ENCODE peak calls at places on chromosomes 5 and 9, in five cellular contexts. B is tibial artery, V is hepatocyte, A is left lung, S is heart left ventricle. C is an unnamed sample. For H3K4me1, the result is how much of the 10 kb centered on the place peaks cover.

GRCh38 chr5:35294017-35294416 is 63.7 kb upstream of the PRLR start:
- DNase-seq in B (no peak), V (no peak), S (no peak), A (no peak), C (no peak)

GRCh38 chr5:10306806-10307205 is 896 bp downstream of the CMBL start:
- DNase-seq in V (no peak), S (no peak), B (no peak), A (no peak), C (no peak)

GRCh38 chr9:136743639-136744211 is 985 bp upstream of the LCN10 start:
- DNase-seq in B (no peak), V (no peak), A (peak), S (no peak), C (no peak)

GRCh38 chr5:34499001-34499734 is 157.0 kb upstream of the RAI14 start:
- DNase-seq in V (peak), S (no peak), B (no peak), A (no peak), C (peak)

GRCh38 chr9:121303456-121304451 is 35.8 kb downstream of the GSN start:
- DNase-seq in A (no peak), V (no peak), S (no peak), B (peak), C (peak)

GRCh38 chr5:119470105-119470763 is 17.9 kb downstream of the HSD17B4 start:
- DNase-seq in S (no peak), B (no peak), A (no peak), V (no peak), C (no peak)

GRCh38 chr5:96433066-96433447 is at the start of gene PCSK1:
- DNase-seq in V (no peak), S (no peak), A (no peak), B (no peak), C (no peak)

GRCh38 chr5:114789773-114790402 is 379.8 kb downstream of the TRIM36 start:
- DNase-seq in A (no peak), B (no peak), V (peak), S (no peak), C (no peak)

GRCh38 chr5:61275841-61276240 is 56.2 kb upstream of the ZSWIM6 start:
- DNase-seq in S (peak), B (peak), A (peak), V (no peak), C (peak)

GRCh38 chr5:39578887-39579497 is 154.2 kb upstream of the DAB2 start:
- DNase-seq in B (no peak), V (peak), A (no peak), S (no peak), C (no peak)
- TF ChIP-seq CTCF in B (peak), V (peak), A (peak), S (peak), C (peak)

GRCh38 chr5:148909766-148910165 is 83.4 kb downstream of the ADRB2 start:
- DNase-seq in A (no peak), B (no peak), V (no peak), S (no peak), C (no peak)

GRCh38 chr5:148911386-148911785 is 85.0 kb downstream of the ADRB2 start:
- DNase-seq in B (no peak), A (no peak), V (no peak), S (no peak), C (no peak)

GRCh38 chr5:148912146-148912545 is 85.7 kb downstream of the ADRB2 start:
- DNase-seq in S (no peak), A (no peak), B (no peak), V (no peak), C (no peak)

GRCh38 chr5:148910216-148910615 is 83.8 kb downstream of the ADRB2 start:
- DNase-seq in V (no peak), S (no peak), B (no peak), A (no peak), C (no peak)

DNA sequence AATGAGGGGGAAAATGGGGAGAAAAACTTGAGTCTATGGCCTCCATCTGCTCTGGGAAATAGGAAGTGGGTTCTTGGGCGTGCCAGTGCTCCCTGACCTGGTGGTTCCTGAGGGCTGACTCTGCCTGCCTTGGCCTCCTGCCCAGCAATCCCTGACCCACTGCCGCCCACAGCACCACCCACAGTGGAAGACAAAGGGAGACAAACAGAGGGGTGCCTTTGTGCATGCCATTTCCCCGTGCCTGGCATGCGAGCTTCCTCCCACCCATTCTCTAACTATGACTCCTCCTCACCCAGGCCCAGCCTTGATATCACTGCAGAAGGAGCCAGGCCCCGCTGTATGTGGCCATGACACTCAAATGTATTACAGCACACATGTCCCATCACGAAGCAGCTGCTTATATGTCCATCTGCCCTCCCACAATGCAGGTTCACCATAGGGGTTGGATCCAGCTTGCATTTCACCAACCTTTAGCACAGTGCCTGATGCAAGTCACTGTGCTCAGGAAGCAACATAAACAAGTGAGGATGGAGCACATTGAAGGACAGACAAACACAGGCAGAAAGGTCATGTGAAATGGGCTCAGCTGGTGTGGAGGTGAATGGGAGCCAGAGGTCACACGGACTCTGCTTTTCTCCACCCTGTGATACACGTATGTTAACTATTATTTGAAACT is 84.4 kb downstream of the ADRB2 start:
- DNase-seq in V (no peak), S (no peak), B (no peak), A (peak), C (no peak)
- H3K4me1 ChIP-seq in V (under half), S (under half), B (under half), A (half or more), C (under half)

GRCh38 chr5:178112545-178112944 is 787 bp upstream of the N4BP3 start:
- DNase-seq in V (no peak), A (no peak), S (no peak), B (no peak), C (no peak)

GRCh38 chr5:178113841-178114324 is 551 bp downstream of the N4BP3 start:
- DNase-seq in A (peak), S (no peak), B (no peak), V (no peak), C (no peak)

GRCh38 chr5:178111925-178112324 is 1.4 kb upstream of the N4BP3 start:
- DNase-seq in V (peak), A (no peak), S (no peak), B (no peak), C (no peak)

GRCh38 chr5:178114325-178115135 is 1.2 kb downstream of the N4BP3 start:
- DNase-seq in A (peak), S (no peak), B (no peak), V (no peak), C (no peak)

GRCh38 chr5:178113141-178113787 is at the start of gene N4BP3:
- DNase-seq in B (no peak), A (peak), V (peak), S (peak), C (no peak)
- TF ChIP-seq CTCF in B (no peak), A (no peak), V (peak), S (no peak), C (no peak)

DNA sequence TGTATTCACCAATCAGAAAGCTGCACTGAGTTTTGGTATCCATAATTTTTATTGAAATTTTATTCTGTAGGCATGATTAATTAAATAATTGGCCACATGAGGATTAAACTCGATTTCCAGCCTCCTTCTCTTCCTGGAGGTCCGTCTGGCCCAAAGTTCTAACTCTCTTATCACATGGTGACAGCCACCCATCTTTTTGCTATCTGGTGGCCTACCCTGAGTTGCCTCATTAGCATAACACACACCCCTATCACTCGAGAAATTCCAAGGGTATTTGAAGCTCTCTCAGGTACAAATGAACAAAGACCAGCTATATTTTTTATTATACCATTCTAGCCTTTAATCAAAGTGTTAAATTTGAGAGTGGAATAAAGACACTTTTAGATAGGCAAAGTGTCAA is 57.7 kb downstream of the APC start:
- DNase-seq in V (no peak), A (no peak), B (no peak), S (no peak), C (no peak)
- H3K4me1 ChIP-seq in V (under half), A (under half), B (under half), S (under half), C (under half)

GRCh38 chr9:114166103-114166470 is 10.8 kb downstream of the COL27A1 start:
- DNase-seq in V (no peak), B (no peak), A (no peak), S (no peak), C (no peak)

GRCh38 chr9:114161518-114161917 is 6.2 kb downstream of the COL27A1 start:
- DNase-seq in B (no peak), A (no peak), V (no peak), S (no peak), C (no peak)

GRCh38 chr9:114164191-114164794 is 9.0 kb downstream of the COL27A1 start:
- DNase-seq in S (peak), V (no peak), B (no peak), A (no peak), C (no peak)

GRCh38 chr9:114165407-114166102 is 10.2 kb downstream of the COL27A1 start:
- DNase-seq in A (no peak), S (no peak), B (no peak), V (no peak), C (no peak)

DNA sequence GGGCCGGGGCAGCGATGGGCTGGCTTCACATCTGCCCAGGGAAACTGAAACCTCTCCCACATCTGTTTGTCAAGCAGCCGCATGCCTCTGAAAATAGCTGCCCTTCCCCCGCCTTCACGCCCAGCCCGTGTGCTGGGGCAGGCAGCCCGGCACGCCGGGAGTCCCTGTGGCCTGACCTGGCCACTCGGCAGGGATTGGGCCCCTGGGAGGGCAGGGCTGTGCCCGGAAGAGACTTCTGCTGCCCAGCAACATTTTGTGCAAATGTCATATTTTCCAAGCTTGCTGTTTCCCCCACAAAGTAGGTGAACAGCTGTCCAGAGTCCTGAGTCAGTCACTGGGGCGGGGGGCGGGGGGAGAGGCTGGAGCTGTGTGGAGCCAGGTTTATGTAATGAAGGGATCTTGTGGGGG is 8.2 kb downstream of the COL27A1 start:
- DNase-seq in B (peak), A (no peak), S (peak), V (peak), C (peak)
- TF ChIP-seq CTCF in B (no peak), A (no peak), S (no peak), V (no peak), C (no peak)

DNA sequence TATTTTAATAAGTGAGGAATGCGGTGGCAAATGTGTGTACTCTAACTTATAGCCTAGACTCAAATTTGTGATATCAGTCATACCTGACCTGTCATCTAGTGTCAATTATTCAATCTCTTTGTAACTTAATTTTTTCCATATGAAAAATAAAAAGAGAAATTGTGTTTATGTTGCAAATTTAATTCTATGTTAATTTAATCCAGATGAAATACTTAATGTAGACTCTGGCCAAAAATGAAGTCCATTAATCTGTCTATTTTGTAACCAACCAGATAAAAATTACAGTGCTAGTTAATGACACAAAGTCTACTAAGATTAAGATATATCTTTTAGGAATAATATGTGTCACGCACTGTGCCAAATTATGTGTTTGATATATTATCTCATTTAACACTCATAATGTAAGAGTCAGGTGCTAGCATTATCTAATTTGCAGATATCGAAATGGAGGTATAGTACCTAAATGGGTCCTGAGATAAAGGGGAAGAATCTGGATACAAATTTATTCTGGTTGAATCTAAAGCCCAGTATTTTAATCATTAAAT is 712.1 kb downstream of the KCTD16 start:
- DNase-seq in S (no peak), V (no peak), B (no peak), A (no peak), C (no peak)
- H3K4me1 ChIP-seq in S (under half), V (under half), B (under half), A (under half), C (under half)